ENCODE peak calls at places on chromosome 6, in ten cellular contexts. One of them, this sample, is unnamed.

GRCh38 chr6:166438211-166438861 is 55.6 kb upstream of the MPC1 start:
- DNase-seq in NCI-H345: no peak
- DNase-seq in T47D: no peak
- DNase-seq in C1 segment of cervical spinal cord: no peak
- DNase-seq in Kasumi-1: no peak
- DNase-seq in neural progenitor cell: no peak
- DNase-seq in HT-29: no peak
- DNase-seq in stimulated activated CD4-positive, alpha-beta T cell treated with anti-CD3 and anti-CD28 coated beads, Interleukin-2, amount 100 ng/mL, for 48 hours: no peak
- DNase-seq in MM.1S: no peak
- DNase-seq in GM10248: no peak
- DNase-seq in this sample: no peak

GRCh38 chr6:24974182-24975171 is 38.7 kb upstream of the RIPOR2 start:
- DNase-seq in T47D: no peak
- DNase-seq in neural progenitor cell: no peak
- DNase-seq in GM10248: no peak
- DNase-seq in C1 segment of cervical spinal cord: no peak
- DNase-seq in stimulated activated CD4-positive, alpha-beta T cell treated with anti-CD3 and anti-CD28 coated beads, Interleukin-2, amount 100 ng/mL, for 48 hours: no peak
- DNase-seq in Kasumi-1: no peak
- DNase-seq in MM.1S: no peak
- DNase-seq in HT-29: no peak
- DNase-seq in NCI-H345: no peak
- DNase-seq in this sample: no peak

GRCh38 chr6:18262812-18263560 is 1.3 kb downstream of the DEK start:
- DNase-seq in HT-29: peak
- DNase-seq in C1 segment of cervical spinal cord: no peak
- DNase-seq in MM.1S: peak
- DNase-seq in T47D: peak
- DNase-seq in stimulated activated CD4-positive, alpha-beta T cell treated with anti-CD3 and anti-CD28 coated beads, Interleukin-2, amount 100 ng/mL, for 48 hours: peak
- DNase-seq in GM10248: peak
- DNase-seq in NCI-H345: peak
- DNase-seq in Kasumi-1: peak
- DNase-seq in neural progenitor cell: peak
- DNase-seq in this sample: no peak

GRCh38 chr6:44007818-44008660 is 119.2 kb downstream of the MRPL14 start:
- DNase-seq in MM.1S: no peak
- DNase-seq in neural progenitor cell: no peak
- DNase-seq in stimulated activated CD4-positive, alpha-beta T cell treated with anti-CD3 and anti-CD28 coated beads, Interleukin-2, amount 100 ng/mL, for 48 hours: no peak
- DNase-seq in NCI-H345: no peak
- DNase-seq in Kasumi-1: no peak
- DNase-seq in C1 segment of cervical spinal cord: no peak
- DNase-seq in T47D: no peak
- DNase-seq in HT-29: no peak
- DNase-seq in GM10248: no peak
- DNase-seq in this sample: no peak

GRCh38 chr6:26180346-26180745 is 93.1 kb downstream of the HFE start:
- DNase-seq in Kasumi-1: no peak
- DNase-seq in C1 segment of cervical spinal cord: no peak
- DNase-seq in neural progenitor cell: no peak
- DNase-seq in T47D: no peak
- DNase-seq in stimulated activated CD4-positive, alpha-beta T cell treated with anti-CD3 and anti-CD28 coated beads, Interleukin-2, amount 100 ng/mL, for 48 hours: no peak
- DNase-seq in MM.1S: no peak
- DNase-seq in NCI-H345: no peak
- DNase-seq in GM10248: no peak
- DNase-seq in HT-29: no peak
- DNase-seq in this sample: no peak

GRCh38 chr6:101284131-101284530 is 109.4 kb upstream of the GRIK2 start:
- DNase-seq in C1 segment of cervical spinal cord: no peak
- DNase-seq in Kasumi-1: no peak
- DNase-seq in GM10248: no peak
- DNase-seq in T47D: no peak
- DNase-seq in stimulated activated CD4-positive, alpha-beta T cell treated with anti-CD3 and anti-CD28 coated beads, Interleukin-2, amount 100 ng/mL, for 48 hours: no peak
- DNase-seq in MM.1S: no peak
- DNase-seq in HT-29: no peak
- DNase-seq in neural progenitor cell: no peak
- DNase-seq in NCI-H345: no peak
- DNase-seq in this sample: no peak

GRCh38 chr6:19986691-19987438 is 149.7 kb downstream of the ID4 start:
- DNase-seq in GM10248: no peak
- DNase-seq in neural progenitor cell: no peak
- DNase-seq in Kasumi-1: no peak
- DNase-seq in MM.1S: no peak
- DNase-seq in stimulated activated CD4-positive, alpha-beta T cell treated with anti-CD3 and anti-CD28 coated beads, Interleukin-2, amount 100 ng/mL, for 48 hours: no peak
- DNase-seq in NCI-H345: no peak
- DNase-seq in HT-29: no peak
- DNase-seq in C1 segment of cervical spinal cord: no peak
- DNase-seq in T47D: no peak
- DNase-seq in this sample: no peak

GRCh38 chr6:144574796-144575195 is 289.7 kb downstream of the UTRN start:
- DNase-seq in C1 segment of cervical spinal cord: no peak
- DNase-seq in Kasumi-1: no peak
- DNase-seq in stimulated activated CD4-positive, alpha-beta T cell treated with anti-CD3 and anti-CD28 coated beads, Interleukin-2, amount 100 ng/mL, for 48 hours: no peak
- DNase-seq in MM.1S: no peak
- DNase-seq in NCI-H345: no peak
- DNase-seq in HT-29: no peak
- DNase-seq in T47D: no peak
- DNase-seq in GM10248: no peak
- DNase-seq in neural progenitor cell: no peak
- DNase-seq in this sample: no peak

GRCh38 chr6:132190097-132190814 is 211.0 kb downstream of the MOXD1 start:
- DNase-seq in stimulated activated CD4-positive, alpha-beta T cell treated with anti-CD3 and anti-CD28 coated beads, Interleukin-2, amount 100 ng/mL, for 48 hours: no peak
- DNase-seq in Kasumi-1: no peak
- DNase-seq in GM10248: peak
- DNase-seq in HT-29: no peak
- DNase-seq in neural progenitor cell: no peak
- DNase-seq in C1 segment of cervical spinal cord: no peak
- DNase-seq in T47D: no peak
- DNase-seq in MM.1S: peak
- DNase-seq in NCI-H345: no peak
- DNase-seq in this sample: no peak

GRCh38 chr6:16836186-16836981 is 75.1 kb upstream of the ATXN1 start:
- DNase-seq in neural progenitor cell: peak
- DNase-seq in GM10248: peak
- DNase-seq in HT-29: no peak
- DNase-seq in MM.1S: peak
- DNase-seq in stimulated activated CD4-positive, alpha-beta T cell treated with anti-CD3 and anti-CD28 coated beads, Interleukin-2, amount 100 ng/mL, for 48 hours: no peak
- DNase-seq in T47D: no peak
- DNase-seq in C1 segment of cervical spinal cord: no peak
- DNase-seq in Kasumi-1: no peak
- DNase-seq in NCI-H345: no peak
- DNase-seq in this sample: no peak

This sample was measured in substantia nigra.